ENCODE peak calls at places on chromosomes 4 and X, in eight cellular contexts. Y, K, R, X, U, N, G and C are unnamed samples.

GRCh38 chr4:122773021-122773420 is 40.5 kb downstream of the BBS12 start:
- DNase-seq in Y (no peak), K (no peak), R (no peak), X (no peak), U (no peak), N (no peak), G (no peak), C (no peak)

GRCh38 chrX:140525448-140525847 is 20.6 kb upstream of the SOX3 start:
- DNase-seq in Y (no peak), K (no peak), R (no peak), X (peak), U (peak), N (no peak), G (no peak), C (no peak)

GRCh38 chr4:10578027-10578426 is 106.5 kb downstream of the CLNK start:
- DNase-seq in Y (no peak), K (no peak), R (no peak), X (no peak), U (no peak), N (no peak), G (no peak), C (no peak)

GRCh38 chrX:125710403-125711062 is 390.9 kb downstream of the TEX13C start:
- DNase-seq in Y (no peak), K (no peak), R (no peak), X (no peak), U (no peak), N (no peak), G (no peak), C (no peak)

GRCh38 chr4:158873795-158874359 is 105.1 kb downstream of the FNIP2 start:
- DNase-seq in Y (no peak), K (no peak), R (peak), X (peak), U (peak), N (peak), G (no peak), C (no peak)

GRCh38 chrX:19007868-19008267 is 24.0 kb upstream of the PHKA2 start:
- DNase-seq in Y (no peak), K (no peak), R (no peak), X (no peak), U (no peak), N (no peak), G (no peak), C (no peak)

GRCh38 chr4:112881842-112882241 is 167.6 kb upstream of the ANK2 start:
- DNase-seq in Y (no peak), K (no peak), R (no peak), X (peak), U (no peak), N (no peak), G (no peak), C (peak)

GRCh38 chrX:119784747-119785446 is 6.5 kb downstream of the RPL39 start:
- DNase-seq in Y (peak), K (no peak), R (no peak), X (peak), U (no peak), N (no peak), G (no peak), C (no peak)

GRCh38 chr4:168585168-168586091 is 88.6 kb downstream of the PALLD start:
- DNase-seq in Y (peak), K (peak), R (peak), X (peak), U (peak), N (peak), G (no peak), C (peak)

GRCh38 chrX:2831471-2832228 is 2.9 kb downstream of the GYG2 start:
- DNase-seq in Y (no peak), K (no peak), R (no peak), X (no peak), U (no peak), N (no peak), G (no peak), C (no peak)

GRCh38 chrX:2824886-2825285 is 3.8 kb upstream of the GYG2 start:
- DNase-seq in Y (no peak), K (no peak), R (no peak), X (no peak), U (no peak), N (no peak), G (no peak), C (no peak)

GRCh38 chrX:2828404-2829065 is at the start of gene GYG2:
- DNase-seq in Y (peak), K (peak), R (no peak), X (peak), U (no peak), N (peak), G (no peak), C (no peak)

GRCh38 chrX:2829066-2829430 is 318 bp downstream of the GYG2 start:
- DNase-seq in Y (peak), K (peak), R (no peak), X (no peak), U (no peak), N (no peak), G (no peak), C (no peak)

GRCh38 chrX:2829469-2830246 is 928 bp downstream of the GYG2 start:
- DNase-seq in Y (no peak), K (no peak), R (no peak), X (no peak), U (no peak), N (no peak), G (no peak), C (no peak)
- H3K4me3 ChIP-seq in Y (peak), K (peak), R (peak), X (no peak), U (no peak), N (peak), G (peak), C (no peak)

GRCh38 chr4:74439952-74440351 is 5.0 kb upstream of the AREG start:
- DNase-seq in Y (no peak), K (no peak), R (no peak), X (no peak), U (no peak), N (no peak), G (no peak), C (no peak)
- H3K4me3 ChIP-seq in Y (no peak), K (no peak), R (no peak), X (no peak), U (no peak), N (no peak), G (no peak), C (no peak)

GRCh38 chr4:1027219-1027915 is 15.9 kb downstream of the FGFRL1 start:
- DNase-seq in Y (no peak), K (no peak), R (no peak), X (no peak), U (no peak), N (no peak), G (no peak), C (no peak)
- H3K4me3 ChIP-seq in Y (no peak), K (no peak), R (no peak), X (no peak), U (no peak), N (no peak), G (no peak), C (no peak)

GRCh38 chr4:74039065-74039763 is 725 bp upstream of the CXCL3 start:
- DNase-seq in Y (peak), K (no peak), R (no peak), X (peak), U (no peak), N (no peak), G (no peak), C (no peak)
- H3K4me3 ChIP-seq in Y (peak), K (peak), R (peak), X (peak), U (peak), N (peak), G (peak), C (peak)

DNA sequence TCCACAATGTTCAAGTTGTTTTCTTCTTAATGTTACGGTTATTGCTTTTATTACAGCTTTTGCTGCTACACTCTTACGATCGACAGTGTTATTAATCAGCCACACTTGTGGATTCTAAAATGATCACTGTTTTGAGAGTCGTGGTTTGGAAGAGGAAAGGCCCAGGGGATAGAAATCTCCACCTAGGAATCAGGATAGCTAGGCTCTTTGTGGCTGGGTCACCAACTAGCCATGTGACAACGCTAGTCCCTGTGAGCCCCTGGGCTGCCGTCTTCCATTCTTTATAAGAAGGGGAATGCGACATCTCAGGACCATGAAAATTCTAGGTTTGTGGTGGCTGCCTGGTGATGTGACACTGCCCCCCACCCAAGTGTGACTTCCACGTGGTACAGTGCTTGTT is 380 bp downstream of the SLC34A2 start:
- DNase-seq in Y (no peak), K (no peak), R (no peak), X (no peak), U (no peak), N (no peak), G (no peak), C (no peak)
- H3K4me3 ChIP-seq in Y (no peak), K (peak), R (no peak), X (no peak), U (peak), N (no peak), G (no peak), C (no peak)

GRCh38 chr4:85514117-85514516 is 39.2 kb downstream of the ARHGAP24 start:
- DNase-seq in Y (no peak), K (no peak), R (no peak), X (peak), U (no peak), N (no peak), G (no peak), C (no peak)
- H3K4me3 ChIP-seq in Y (no peak), K (no peak), R (no peak), X (peak), U (no peak), N (no peak), G (peak), C (no peak)

GRCh38 chr4:73137121-73137520 is 67.6 kb upstream of the COX18 start:
- DNase-seq in Y (no peak), K (no peak), R (no peak), X (no peak), U (no peak), N (no peak), G (no peak), C (no peak)
- H3K4me3 ChIP-seq in Y (no peak), K (no peak), R (no peak), X (no peak), U (no peak), N (no peak), G (no peak), C (no peak)

GRCh38 chr4:20249333-20249732 is 2.4 kb upstream of the SLIT2 start:
- DNase-seq in Y (peak), K (peak), R (no peak), X (peak), U (peak), N (no peak), G (no peak), C (no peak)
- H3K4me3 ChIP-seq in Y (no peak), K (no peak), R (no peak), X (no peak), U (no peak), N (no peak), G (no peak), C (no peak)

GRCh38 chr4:145566767-145567166 is 52.4 kb upstream of the MMAA start:
- DNase-seq in Y (no peak), K (no peak), R (no peak), X (no peak), U (no peak), N (no peak), G (no peak), C (no peak)
- H3K4me3 ChIP-seq in Y (no peak), K (no peak), R (no peak), X (no peak), U (no peak), N (no peak), G (no peak), C (no peak)

GRCh38 chr4:985123-985830 is 1.6 kb upstream of the IDUA start:
- DNase-seq in Y (no peak), K (peak), R (no peak), X (peak), U (no peak), N (peak), G (no peak), C (peak)
- H3K4me3 ChIP-seq in Y (no peak), K (no peak), R (peak), X (peak), U (no peak), N (peak), G (peak), C (peak)